ENCODE peak calls at places on chromosomes 5 and 9, in six cellular contexts. K is psoas muscle, U is kidney, D is upper lobe of right lung, B is cardiac muscle cell, V is stomach. H is an unnamed sample. For H3K9me3, the result is how much of the 10 kb centered on the place peaks cover.

GRCh38 chr5:79396265-79396664 is 117.7 kb downstream of the HOMER1 start:
- DNase-seq in K (no peak), U (no peak), D (no peak), B (no peak), V (no peak), H (no peak)

GRCh38 chr5:62208218-62208852 is 97.7 kb upstream of the KIF2A start:
- DNase-seq in K (no peak), U (no peak), D (no peak), B (peak), V (no peak), H (no peak)

GRCh38 chr5:71938886-71939285 is 168.4 kb upstream of the MAP1B start:
- DNase-seq in K (no peak), U (no peak), D (peak), B (no peak), V (peak), H (no peak)

GRCh38 chr5:96978812-96979449 is 43.1 kb downstream of the LNPEP start:
- DNase-seq in K (no peak), U (no peak), D (no peak), B (no peak), V (no peak), H (no peak)

GRCh38 chr9:37390759-37391158 is 31.7 kb upstream of the GRHPR start:
- DNase-seq in K (no peak), U (no peak), D (no peak), B (peak), V (peak), H (peak)

GRCh38 chr5:144510845-144511580 is 340.3 kb downstream of the KCTD16 start:
- DNase-seq in K (no peak), U (no peak), D (no peak), B (no peak), V (no peak), H (no peak)

GRCh38 chr5:169174923-169175322 is 126.0 kb downstream of the SLIT3 start:
- DNase-seq in K (no peak), U (no peak), D (no peak), B (no peak), V (no peak), H (no peak)

GRCh38 chr5:163459465-163459887 is 426 bp downstream of the NUDCD2 start:
- DNase-seq in K (no peak), U (no peak), D (no peak), B (no peak), V (no peak), H (no peak)

GRCh38 chr5:72441094-72441723 is 66.0 kb downstream of the ZNF366 start:
- DNase-seq in K (no peak), U (no peak), D (no peak), B (no peak), V (no peak), H (no peak)

GRCh38 chr5:119537704-119538103 is 85.4 kb downstream of the HSD17B4 start:
- DNase-seq in K (no peak), U (no peak), D (no peak), B (no peak), V (peak), H (no peak)

GRCh38 chr5:111765613-111766012 is 8.6 kb upstream of the NREP start:
- DNase-seq in K (no peak), U (no peak), D (no peak), B (no peak), V (no peak), H (no peak)

GRCh38 chr5:109105631-109106267 is 304.0 kb downstream of the PJA2 start:
- DNase-seq in K (no peak), U (no peak), D (no peak), B (no peak), V (no peak), H (no peak)

GRCh38 chr5:134132372-134133212 is 18.1 kb downstream of the TCF7 start:
- DNase-seq in K (no peak), U (peak), D (peak), B (no peak), V (no peak), H (peak)

GRCh38 chr9:104539275-104539674 is 2.6 kb upstream of the OR13C3 start:
- DNase-seq in K (no peak), U (no peak), D (no peak), B (no peak), V (no peak), H (no peak)

GRCh38 chr5:171420429-171421231 is 1.2 kb downstream of the FGF18 start:
- DNase-seq in K (peak), U (peak), D (peak), B (peak), V (peak), H (peak)

GRCh38 chr5:98839469-98840383 is 66.3 kb downstream of the RGMB start:
- DNase-seq in K (no peak), U (peak), D (no peak), B (no peak), V (no peak), H (no peak)

GRCh38 chr9:111232997-111233790 is 96.8 kb downstream of the OR2K2 start:
- DNase-seq in K (no peak), U (no peak), D (no peak), B (no peak), V (no peak), H (no peak)

GRCh38 chr9:110919609-110920008 is 118.7 kb downstream of the LPAR1 start:
- DNase-seq in K (no peak), U (no peak), D (no peak), B (no peak), V (no peak), H (no peak)

GRCh38 chr9:136965771-136966484 is 11.4 kb upstream of the PTGDS start:
- DNase-seq in K (no peak), U (no peak), D (no peak), B (no peak), V (no peak), H (no peak)

GRCh38 chr9:117678882-117679281 is 25.3 kb upstream of the TLR4 start:
- DNase-seq in K (no peak), U (no peak), D (no peak), B (no peak), V (no peak), H (peak)

GRCh38 chr9:136151848-136152542 is 33.3 kb upstream of the TMEM250 start:
- DNase-seq in K (no peak), U (peak), D (no peak), B (no peak), V (no peak), H (no peak)

GRCh38 chr9:126558051-126558665 is 55.6 kb upstream of the LMX1B start:
- DNase-seq in K (peak), U (no peak), D (peak), B (peak), V (peak), H (peak)

GRCh38 chr5:102747386-102748166 is 7.5 kb upstream of the PAM start:
- DNase-seq in K (no peak), U (no peak), D (no peak), B (no peak), V (no peak), H (no peak)

GRCh38 chr5:67731886-67732285 is 483.7 kb upstream of the PIK3R1 start:
- DNase-seq in K (no peak), U (no peak), D (no peak), B (no peak), V (no peak), H (no peak)

GRCh38 chr5:128315671-128316070 is 222.4 kb downstream of the FBN2 start:
- DNase-seq in K (no peak), U (no peak), D (no peak), B (no peak), V (no peak), H (no peak)

DNA sequence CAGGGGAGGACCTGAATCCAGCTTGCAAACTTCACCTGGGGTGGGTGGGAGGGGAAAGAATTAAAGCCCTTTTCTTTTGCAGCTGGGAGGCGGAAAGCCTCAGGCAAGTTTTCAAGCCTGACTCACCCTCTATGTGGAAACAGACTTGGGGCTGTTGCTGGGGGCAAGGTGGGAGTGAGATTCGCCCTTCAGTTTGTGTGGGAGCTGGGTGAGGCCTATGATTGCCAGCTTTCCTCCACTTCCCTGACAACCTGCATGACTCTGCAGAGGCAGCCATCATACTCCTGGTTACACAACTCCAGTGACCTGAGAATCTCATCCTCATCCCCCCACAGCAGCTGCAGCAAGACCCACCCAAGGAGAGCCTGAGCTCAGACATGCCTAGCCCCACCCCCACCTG is 43.2 kb upstream of the SREK1 start:
- DNase-seq in K (no peak), U (no peak), D (no peak), B (no peak), V (no peak), H (no peak)
- H3K9me3 ChIP-seq in K (under half), U (under half), D (under half), B (under half), V (under half), H (under half)

DNA sequence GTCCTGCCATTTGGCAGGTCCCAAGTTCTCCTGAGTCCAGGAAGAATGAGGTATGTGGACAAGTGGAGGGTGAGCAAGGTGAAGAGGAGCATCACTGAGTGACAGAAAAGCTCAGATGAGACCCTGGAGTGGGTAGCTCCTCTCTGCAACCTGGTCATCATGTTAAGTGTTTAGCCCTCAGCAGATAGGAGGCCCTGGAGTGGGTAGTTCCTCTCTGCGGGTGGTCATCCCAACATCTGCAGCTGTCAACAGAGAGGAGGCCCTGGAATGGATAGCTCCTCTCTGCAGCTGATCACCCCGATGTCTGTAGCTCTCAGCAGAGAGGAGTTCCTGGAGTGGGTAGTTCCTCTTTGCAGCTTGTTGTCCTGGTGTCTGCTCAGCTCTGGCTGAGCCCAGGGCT is 48.4 kb downstream of the NDUFAF2 start:
- DNase-seq in K (no peak), U (no peak), D (no peak), B (no peak), V (no peak), H (no peak)
- H3K9me3 ChIP-seq in K (under half), U (under half), D (under half), B (under half), V (under half), H (under half)

DNA sequence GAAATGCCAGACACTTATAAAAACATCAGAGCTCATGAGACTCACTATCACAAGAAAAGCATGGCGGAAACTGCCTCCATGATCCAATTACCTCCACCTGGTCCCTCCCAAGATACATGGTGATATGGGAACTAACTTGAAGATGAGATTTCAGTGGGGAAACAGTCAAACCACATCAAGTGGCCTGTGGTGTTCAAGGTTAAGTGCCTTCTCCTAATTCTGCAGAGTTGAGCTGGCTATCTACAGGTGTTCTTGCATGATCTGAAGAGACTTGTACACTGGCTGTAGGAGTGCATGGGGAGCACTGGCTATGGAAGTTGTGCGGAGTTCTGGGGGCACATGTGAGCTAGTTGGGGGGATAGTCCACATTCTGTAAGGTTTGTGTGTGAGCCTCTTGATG is 34.0 kb upstream of the CKS2 start:
- DNase-seq in K (no peak), U (no peak), D (no peak), B (no peak), V (no peak), H (no peak)
- H3K9me3 ChIP-seq in K (under half), U (under half), D (under half), B (under half), V (under half), H (under half)

GRCh38 chr5:176676361-176676824 is 29.1 kb downstream of the TSPAN17 start:
- DNase-seq in K (no peak), U (peak), D (no peak), B (peak), V (no peak), H (no peak)
- H3K9me3 ChIP-seq in K (under half), U (under half), D (under half), B (under half), V (under half), H (under half)

DNA sequence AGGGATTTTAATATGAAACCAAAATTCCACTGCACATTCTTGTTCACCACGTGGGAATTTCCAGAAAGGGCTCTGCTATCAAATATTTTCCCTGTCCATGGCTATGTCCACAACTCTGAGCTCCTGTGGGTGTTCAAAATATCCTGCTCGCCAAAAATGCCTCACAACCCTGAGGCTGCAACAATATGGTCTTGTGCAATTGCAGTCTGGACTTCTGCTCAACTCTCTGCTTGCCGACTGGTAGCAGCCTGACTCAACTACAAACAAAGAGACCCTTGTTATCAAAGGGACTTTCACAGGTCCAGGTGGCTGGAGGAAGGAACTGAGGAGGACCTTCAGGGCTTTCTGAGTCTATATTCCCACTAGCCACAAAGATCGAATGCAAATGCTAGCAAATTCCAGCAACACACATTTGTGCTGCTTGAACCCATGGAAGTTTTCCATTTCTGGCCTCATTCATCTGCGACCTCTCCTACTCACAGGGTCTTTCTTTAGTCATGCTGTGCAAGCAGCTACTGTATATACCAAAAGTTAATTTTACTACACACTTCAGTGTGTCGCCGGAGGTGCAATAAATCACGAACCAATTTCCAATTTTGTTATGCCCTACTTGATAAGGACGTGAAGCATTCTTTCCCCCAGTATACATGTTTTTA is 169.2 kb upstream of the SLC30A5 start:
- DNase-seq in K (no peak), U (no peak), D (no peak), B (no peak), V (no peak), H (no peak)
- H3K9me3 ChIP-seq in K (under half), U (under half), D (under half), B (under half), V (under half), H (under half)